ENCODE peak calls at places on chromosome X, in five cellular contexts. Z is CD4-positive, CD25-positive, alpha-beta regulatory T cell; M is BE2C; A is SJSA1; O is endodermal cell. E is an unnamed sample.

GRCh38 chrX:133859860-133860259 is 125.5 kb downstream of the GPC3 start:
- DNase-seq in Z (no peak), M (no peak), A (no peak), O (no peak), E (no peak)

GRCh38 chrX:115226929-115227328 is 7.0 kb downstream of the LRCH2 start:
- DNase-seq in Z (peak; percentile 2), M (peak; percentile 21), A (no peak), O (peak; percentile 73), E (peak; percentile 2)

GRCh38 chrX:41561045-41561444 is 113.9 kb downstream of the NYX start:
- DNase-seq in Z (peak; percentile 72), M (no peak), A (peak; percentile 42), O (no peak), E (peak; percentile 10)

GRCh38 chrX:23661671-23662070 is 5.6 kb upstream of the PRDX4 start:
- DNase-seq in Z (no peak), M (no peak), A (no peak), O (no peak), E (no peak)

GRCh38 chrX:23784487-23785301 is 1.7 kb downstream of the SAT1 start:
- DNase-seq in Z (peak; percentile 58), M (no peak), A (no peak), O (no peak), E (no peak)

GRCh38 chrX:85590638-85591037 is 211.2 kb upstream of the POF1B start:
- DNase-seq in Z (no peak), M (no peak), A (no peak), O (no peak), E (no peak)

GRCh38 chrX:136652822-136653723 is 5.1 kb downstream of the CD40LG start:
- DNase-seq in Z (no peak), M (no peak), A (no peak), O (no peak), E (no peak)

GRCh38 chrX:73525928-73526690 is 36.9 kb upstream of the CHIC1 start:
- DNase-seq in Z (no peak), M (no peak), A (no peak), O (peak; percentile 48), E (no peak)

GRCh38 chrX:4674028-4674782 is 960.8 kb upstream of the PRKX start:
- DNase-seq in Z (no peak), M (no peak), A (no peak), O (no peak), E (no peak)

GRCh38 chrX:123803331-123803983 is 56.4 kb upstream of the XIAP start:
- DNase-seq in Z (peak; percentile 42), M (peak; percentile 43), A (peak; percentile 53), O (peak; percentile 60), E (peak; percentile 68)

GRCh38 chrX:100642296-100642695 is 1.7 kb upstream of the SRPX2 start:
- DNase-seq in Z (no peak), M (no peak), A (no peak), O (no peak), E (no peak)

GRCh38 chrX:2243913-2244460 is 256.8 kb downstream of the DHRSX start:
- DNase-seq in Z (no peak), M (no peak), A (no peak), O (no peak), E (no peak)

GRCh38 chrX:49043220-49043986 is at the start of gene TFE3:
- DNase-seq in Z (peak; percentile 98), M (peak; percentile 96), A (peak; percentile 98), O (peak; percentile 98), E (peak; percentile 96)

GRCh38 chrX:109818921-109819320 is 85.9 kb upstream of the ACSL4 start:
- DNase-seq in Z (no peak), M (no peak), A (no peak), O (no peak), E (no peak)

GRCh38 chrX:112841114-112841819 is 636 bp upstream of the AMOT start:
- DNase-seq in Z (peak; percentile 86), M (peak; percentile 84), A (peak; percentile 84), O (peak; percentile 94), E (no peak)

GRCh38 chrX:17654116-17654515 is 83.2 kb upstream of the SCML1 start:
- DNase-seq in Z (peak; percentile 7), M (peak; percentile 9), A (no peak), O (no peak), E (no peak)

GRCh38 chrX:100356497-100356896 is 53.6 kb downstream of the PCDH19 start:
- DNase-seq in Z (no peak), M (no peak), A (no peak), O (no peak), E (no peak)

GRCh38 chrX:281166-281999 is at the start of gene PLCXD1:
- DNase-seq in Z (peak; percentile 24), M (peak; percentile 38), A (peak; percentile 44), O (peak; percentile 97), E (no peak)

GRCh38 chrX:3713225-3713936 is at the start of gene PRKX:
- DNase-seq in Z (peak; percentile 84), M (peak; percentile 65), A (peak; percentile 47), O (peak; percentile 87), E (no peak)

GRCh38 chrX:12950851-12951589 is 23.9 kb upstream of the TMSB4X start:
- DNase-seq in Z (peak; percentile 87), M (peak; percentile 53), A (no peak), O (peak; percentile 93), E (no peak)
- H3K4me1 ChIP-seq in Z (peaks cover 93% of the 10 kb centered on the region), M (peaks cover 5% of the 10 kb centered on the region), A (peaks cover 40% of the 10 kb centered on the region), O (no peaks in the 10 kb centered on the region), E (peaks cover 3% of the 10 kb centered on the region)

GRCh38 chrX:129737921-129738320 is 858 bp upstream of the XPNPEP2 start:
- DNase-seq in Z (no peak), M (no peak), A (no peak), O (no peak), E (no peak)
- H3K4me1 ChIP-seq in Z (peaks cover 16% of the 10 kb centered on the region), M (no peaks in the 10 kb centered on the region), A (peaks cover 8% of the 10 kb centered on the region), O (no peaks in the 10 kb centered on the region), E (no peaks in the 10 kb centered on the region)

GRCh38 chrX:96729868-96730643 is 45.4 kb downstream of the DIAPH2 start:
- DNase-seq in Z (no peak), M (no peak), A (no peak), O (no peak), E (no peak)

DNA sequence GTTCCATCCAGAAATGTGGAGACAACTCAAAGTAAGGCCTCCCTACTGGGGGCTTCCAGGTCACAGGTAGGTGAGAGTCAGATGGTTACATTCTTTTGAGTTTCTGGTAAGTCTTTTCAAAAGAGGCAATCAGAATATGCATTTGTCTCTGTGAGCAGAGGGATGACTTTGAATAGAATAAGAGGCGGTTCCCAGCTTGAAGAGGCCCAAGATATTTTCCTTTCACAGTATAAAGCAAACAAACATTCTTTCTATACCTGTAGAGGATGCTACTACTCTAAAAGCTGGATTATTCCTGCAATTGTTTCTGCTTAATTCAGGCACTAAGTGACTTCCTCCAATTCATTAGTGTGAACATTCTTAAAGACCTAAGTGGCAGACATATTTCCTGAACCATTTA is 44.4 kb downstream of the DIAPH2 start:
- DNase-seq in Z (no peak), M (no peak), A (no peak), O (peak; percentile 57), E (no peak)
- H3K4me1 ChIP-seq in Z (no peaks in the 10 kb centered on the region), M (no peaks in the 10 kb centered on the region), A (no peaks in the 10 kb centered on the region), O (no peaks in the 10 kb centered on the region), E (no peaks in the 10 kb centered on the region)

GRCh38 chrX:148577711-148578110 is 77.3 kb downstream of the AFF2 start:
- DNase-seq in Z (no peak), M (no peak), A (no peak), O (no peak), E (no peak)

GRCh38 chrX:148568763-148569162 is 68.3 kb downstream of the AFF2 start:
- DNase-seq in Z (no peak), M (no peak), A (no peak), O (no peak), E (no peak)

GRCh38 chrX:148572332-148572731 is 71.9 kb downstream of the AFF2 start:
- DNase-seq in Z (no peak), M (no peak), A (no peak), O (no peak), E (no peak)

GRCh38 chrX:148574247-148574973 is 74.0 kb downstream of the AFF2 start:
- DNase-seq in Z (no peak), M (no peak), A (no peak), O (no peak), E (no peak)

DNA sequence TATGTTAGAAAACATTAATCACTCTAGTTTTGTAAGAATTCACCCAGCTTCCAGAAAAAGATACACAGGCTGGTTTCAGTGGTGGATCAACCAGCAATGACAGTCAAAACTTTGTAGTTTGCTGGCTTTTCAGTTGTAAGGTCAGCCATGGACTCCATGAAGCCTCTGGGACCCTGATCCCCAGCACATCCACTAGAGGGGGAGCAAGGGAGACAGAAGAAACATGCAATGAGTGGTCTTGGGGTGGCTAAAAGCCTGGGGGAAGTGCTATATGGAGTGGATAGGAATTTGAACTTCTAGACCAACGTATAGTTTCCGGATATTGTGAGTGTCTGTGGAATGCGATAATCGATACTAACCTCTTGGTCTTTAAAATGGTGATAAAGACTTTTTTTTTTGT is 72.7 kb downstream of the AFF2 start:
- DNase-seq in Z (no peak), M (no peak), A (no peak), O (peak; percentile 62), E (no peak)
- H3K4me1 ChIP-seq in Z (no peaks in the 10 kb centered on the region), M (no peaks in the 10 kb centered on the region), A (no peaks in the 10 kb centered on the region), O (no peaks in the 10 kb centered on the region), E (no peaks in the 10 kb centered on the region)

E was measured in Panc1.